ENCODE peak calls at places on chromosomes 1 and 21, in seven cellular contexts. One of them, this sample, is unnamed.

GRCh38 chr1:58755468-58755872 is 28.4 kb downstream of the JUN start:
- DNase-seq in small intestine: peak; percentile 74
- DNase-seq in H1: no peak
- DNase-seq in left ventricle myocardium inferior: peak; percentile 28
- DNase-seq in sigmoid colon: peak; percentile 90
- DNase-seq in tibial nerve: peak; percentile 33
- DNase-seq in hepatocyte: peak; percentile 76
- DNase-seq in this sample: peak; percentile 95

GRCh38 chr1:89953072-89953626 is 41.8 kb upstream of the ZNF326 start:
- DNase-seq in small intestine: peak; percentile 81
- DNase-seq in hepatocyte: peak; percentile 67
- DNase-seq in left ventricle myocardium inferior: no peak
- DNase-seq in tibial nerve: no peak
- DNase-seq in sigmoid colon: no peak
- DNase-seq in H1: peak; percentile 52
- DNase-seq in this sample: peak; percentile 87

GRCh38 chr1:109299087-109299983 is 7.5 kb downstream of the MYBPHL start:
- DNase-seq in hepatocyte: peak; percentile 35
- DNase-seq in sigmoid colon: peak; percentile 73
- DNase-seq in tibial nerve: peak; percentile 79
- DNase-seq in small intestine: no peak
- DNase-seq in H1: no peak
- DNase-seq in left ventricle myocardium inferior: peak; percentile 72
- DNase-seq in this sample: peak; percentile 47

GRCh38 chr1:9872430-9873165 is 37.5 kb downstream of the CTNNBIP1 start:
- DNase-seq in hepatocyte: no peak
- DNase-seq in tibial nerve: no peak
- DNase-seq in H1: no peak
- DNase-seq in sigmoid colon: no peak
- DNase-seq in left ventricle myocardium inferior: no peak
- DNase-seq in small intestine: peak; percentile 90
- DNase-seq in this sample: no peak

GRCh38 chr1:23417570-23417969 is 7.0 kb downstream of the TCEA3 start:
- DNase-seq in H1: no peak
- DNase-seq in hepatocyte: peak; percentile 62
- DNase-seq in small intestine: peak; percentile 62
- DNase-seq in sigmoid colon: no peak
- DNase-seq in tibial nerve: no peak
- DNase-seq in left ventricle myocardium inferior: peak; percentile 45
- DNase-seq in this sample: no peak

GRCh38 chr1:156103521-156103947 is 11.0 kb upstream of the LMNA start:
- DNase-seq in H1: no peak
- DNase-seq in left ventricle myocardium inferior: no peak
- DNase-seq in hepatocyte: no peak
- DNase-seq in small intestine: no peak
- DNase-seq in tibial nerve: no peak
- DNase-seq in sigmoid colon: peak; percentile 82
- DNase-seq in this sample: peak; percentile 52

GRCh38 chr1:59903136-59903754 is 23.3 kb downstream of the CYP2J2 start:
- DNase-seq in H1: peak; percentile 52
- DNase-seq in tibial nerve: no peak
- DNase-seq in small intestine: peak; percentile 53
- DNase-seq in left ventricle myocardium inferior: no peak
- DNase-seq in hepatocyte: peak; percentile 43
- DNase-seq in sigmoid colon: no peak
- DNase-seq in this sample: peak; percentile 7

GRCh38 chr21:27397578-27397977 is 430.7 kb upstream of the ADAMTS5 start:
- DNase-seq in left ventricle myocardium inferior: no peak
- DNase-seq in small intestine: no peak
- DNase-seq in hepatocyte: no peak
- DNase-seq in tibial nerve: no peak
- DNase-seq in sigmoid colon: no peak
- DNase-seq in H1: no peak
- DNase-seq in this sample: no peak

GRCh38 chr1:155085504-155086181 is 7.0 kb downstream of the EFNA3 start:
- DNase-seq in small intestine: peak; percentile 81
- DNase-seq in H1: peak; percentile 77
- DNase-seq in left ventricle myocardium inferior: no peak
- DNase-seq in tibial nerve: peak; percentile 59
- DNase-seq in sigmoid colon: peak; percentile 85
- DNase-seq in hepatocyte: peak; percentile 83
- DNase-seq in this sample: no peak

GRCh38 chr1:61187380-61188086 is 105.2 kb downstream of the NFIA start:
- DNase-seq in tibial nerve: no peak
- DNase-seq in hepatocyte: no peak
- DNase-seq in sigmoid colon: no peak
- DNase-seq in H1: no peak
- DNase-seq in small intestine: no peak
- DNase-seq in left ventricle myocardium inferior: no peak
- DNase-seq in this sample: no peak

GRCh38 chr1:2193514-2194251 is 889 bp downstream of the FAAP20 start:
- DNase-seq in H1: peak; percentile 67
- DNase-seq in hepatocyte: no peak
- DNase-seq in small intestine: no peak
- DNase-seq in sigmoid colon: no peak
- DNase-seq in tibial nerve: no peak
- DNase-seq in left ventricle myocardium inferior: no peak
- DNase-seq in this sample: no peak

GRCh38 chr1:23478896-23479790 is 4.8 kb downstream of the ASAP3 start:
- DNase-seq in tibial nerve: peak; percentile 85
- DNase-seq in left ventricle myocardium inferior: peak; percentile 87
- DNase-seq in small intestine: no peak
- DNase-seq in sigmoid colon: peak; percentile 86
- DNase-seq in H1: no peak
- DNase-seq in hepatocyte: peak; percentile 76
- DNase-seq in this sample: no peak

GRCh38 chr21:42032266-42032665 is 22.1 kb upstream of the ZBTB21 start:
- DNase-seq in hepatocyte: no peak
- DNase-seq in small intestine: no peak
- DNase-seq in sigmoid colon: no peak
- DNase-seq in H1: no peak
- DNase-seq in left ventricle myocardium inferior: no peak
- DNase-seq in tibial nerve: no peak
- DNase-seq in this sample: no peak

GRCh38 chr1:243500506-243500905 is 244.7 kb downstream of the SDCCAG8 start:
- DNase-seq in small intestine: no peak
- DNase-seq in sigmoid colon: no peak
- DNase-seq in left ventricle myocardium inferior: no peak
- DNase-seq in H1: no peak
- DNase-seq in tibial nerve: no peak
- DNase-seq in hepatocyte: no peak
- DNase-seq in this sample: no peak

GRCh38 chr1:56986397-56986796 is 20.6 kb upstream of the C8B start:
- DNase-seq in sigmoid colon: no peak
- DNase-seq in tibial nerve: no peak
- DNase-seq in H1: no peak
- DNase-seq in small intestine: no peak
- DNase-seq in hepatocyte: no peak
- DNase-seq in left ventricle myocardium inferior: no peak
- DNase-seq in this sample: no peak

GRCh38 chr1:84148758-84149157 is 4.7 kb downstream of the PRKACB start:
- DNase-seq in tibial nerve: no peak
- DNase-seq in small intestine: no peak
- DNase-seq in left ventricle myocardium inferior: no peak
- DNase-seq in H1: no peak
- DNase-seq in sigmoid colon: no peak
- DNase-seq in hepatocyte: no peak
- DNase-seq in this sample: no peak

GRCh38 chr1:150997949-150998348 is 8.8 kb downstream of the MINDY1 start:
- DNase-seq in sigmoid colon: no peak
- DNase-seq in left ventricle myocardium inferior: no peak
- DNase-seq in small intestine: no peak
- DNase-seq in hepatocyte: no peak
- DNase-seq in tibial nerve: no peak
- DNase-seq in H1: no peak
- DNase-seq in this sample: no peak

GRCh38 chr1:204083491-204083890 is 10.6 kb downstream of the SOX13 start:
- DNase-seq in tibial nerve: no peak
- DNase-seq in sigmoid colon: peak; percentile 58
- DNase-seq in small intestine: no peak
- DNase-seq in left ventricle myocardium inferior: no peak
- DNase-seq in H1: peak; percentile 55
- DNase-seq in hepatocyte: no peak
- DNase-seq in this sample: no peak

GRCh38 chr1:204087181-204087892 is 14.4 kb downstream of the SOX13 start:
- DNase-seq in tibial nerve: no peak
- DNase-seq in hepatocyte: no peak
- DNase-seq in sigmoid colon: no peak
- DNase-seq in left ventricle myocardium inferior: no peak
- DNase-seq in small intestine: no peak
- DNase-seq in H1: no peak
- DNase-seq in this sample: no peak

GRCh38 chr1:204087893-204088528 is 15.1 kb downstream of the SOX13 start:
- DNase-seq in small intestine: no peak
- DNase-seq in hepatocyte: no peak
- DNase-seq in tibial nerve: peak; percentile 78
- DNase-seq in sigmoid colon: peak; percentile 94
- DNase-seq in left ventricle myocardium inferior: peak; percentile 46
- DNase-seq in H1: no peak
- DNase-seq in this sample: no peak

GRCh38 chr1:204084247-204084772 is 11.4 kb downstream of the SOX13 start:
- DNase-seq in left ventricle myocardium inferior: peak; percentile 36
- DNase-seq in sigmoid colon: peak; percentile 78
- DNase-seq in hepatocyte: peak; percentile 62
- DNase-seq in small intestine: peak; percentile 37
- DNase-seq in tibial nerve: no peak
- DNase-seq in H1: peak; percentile 88
- DNase-seq in this sample: no peak

DNA sequence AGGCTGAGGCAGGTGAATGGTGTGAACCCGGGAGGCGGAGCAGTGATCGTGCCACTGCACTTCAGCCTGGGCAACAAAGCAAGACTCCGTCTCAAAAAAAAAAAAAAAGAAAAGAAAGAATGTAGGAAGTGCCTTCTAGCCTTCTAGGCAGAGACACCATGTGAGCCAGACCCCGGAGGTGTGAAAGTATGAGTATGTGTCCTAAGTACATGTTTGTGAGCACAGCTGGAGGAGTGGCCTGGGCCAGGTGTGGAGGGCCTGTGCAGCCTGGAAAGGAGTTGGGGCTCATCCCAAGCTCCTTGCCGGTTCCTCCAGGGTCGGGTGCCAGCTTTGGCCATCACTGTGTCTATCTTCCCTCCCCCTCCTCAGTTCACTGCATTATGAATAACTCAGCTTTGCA is 13.0 kb downstream of the SOX13 start:
- DNase-seq in hepatocyte: no peak
- DNase-seq in left ventricle myocardium inferior: no peak
- DNase-seq in tibial nerve: no peak
- DNase-seq in small intestine: no peak
- DNase-seq in sigmoid colon: no peak
- DNase-seq in H1: no peak
- DNase-seq in this sample: no peak
- H3K4me1 ChIP-seq in hepatocyte: peaks cover 55% of the 10 kb centered on the region
- H3K4me1 ChIP-seq in left ventricle myocardium inferior: peaks cover 100% of the 10 kb centered on the region
- H3K4me1 ChIP-seq in tibial nerve: peaks cover 100% of the 10 kb centered on the region
- H3K4me1 ChIP-seq in small intestine: no peaks in the 10 kb centered on the region
- H3K4me1 ChIP-seq in sigmoid colon: peaks cover 97% of the 10 kb centered on the region
- H3K4me1 ChIP-seq in H1: peaks cover 75% of the 10 kb centered on the region
- H3K4me1 ChIP-seq in this sample: peaks cover 5% of the 10 kb centered on the region

DNA sequence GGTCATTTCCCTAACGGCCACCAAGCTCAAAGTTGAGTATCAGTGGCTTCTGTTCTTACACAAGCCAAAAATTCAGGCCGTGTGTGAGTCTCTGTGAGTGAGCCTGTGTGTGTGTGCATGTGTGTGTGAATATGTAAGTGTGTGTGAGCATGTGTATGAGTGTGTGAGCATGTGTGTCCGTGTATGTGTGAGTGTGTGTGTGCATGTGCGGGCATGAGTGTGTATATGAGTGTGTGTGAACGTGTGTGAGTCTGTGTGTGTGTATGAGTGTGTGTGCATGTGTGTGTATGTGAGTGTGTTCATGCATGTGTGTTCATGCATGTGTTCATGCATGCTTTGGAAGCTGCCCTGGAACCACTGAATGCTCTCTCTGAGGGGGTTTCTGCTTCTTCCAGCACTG is 105.7 kb downstream of the AJAP1 start:
- DNase-seq in tibial nerve: no peak
- DNase-seq in left ventricle myocardium inferior: no peak
- DNase-seq in H1: no peak
- DNase-seq in small intestine: no peak
- DNase-seq in hepatocyte: no peak
- DNase-seq in sigmoid colon: no peak
- DNase-seq in this sample: no peak
- H3K4me1 ChIP-seq in tibial nerve: no peaks in the 10 kb centered on the region
- H3K4me1 ChIP-seq in left ventricle myocardium inferior: no peaks in the 10 kb centered on the region
- H3K4me1 ChIP-seq in H1: peaks cover 12% of the 10 kb centered on the region
- H3K4me1 ChIP-seq in small intestine: no peaks in the 10 kb centered on the region
- H3K4me1 ChIP-seq in hepatocyte: no peaks in the 10 kb centered on the region
- H3K4me1 ChIP-seq in sigmoid colon: no peaks in the 10 kb centered on the region
- H3K4me1 ChIP-seq in this sample: no peaks in the 10 kb centered on the region

GRCh38 chr1:41018039-41018438 is 3.5 kb downstream of the SLFNL1 start:
- DNase-seq in H1: no peak
- DNase-seq in small intestine: no peak
- DNase-seq in left ventricle myocardium inferior: no peak
- DNase-seq in tibial nerve: no peak
- DNase-seq in sigmoid colon: no peak
- DNase-seq in hepatocyte: no peak
- DNase-seq in this sample: no peak

GRCh38 chr1:41019353-41019745 is 2.2 kb downstream of the SLFNL1 start:
- DNase-seq in tibial nerve: no peak
- DNase-seq in hepatocyte: no peak
- DNase-seq in small intestine: no peak
- DNase-seq in H1: no peak
- DNase-seq in left ventricle myocardium inferior: no peak
- DNase-seq in sigmoid colon: no peak
- DNase-seq in this sample: no peak

GRCh38 chr1:41015894-41016470 is 5.5 kb downstream of the SLFNL1 start:
- DNase-seq in sigmoid colon: no peak
- DNase-seq in left ventricle myocardium inferior: no peak
- DNase-seq in tibial nerve: no peak
- DNase-seq in H1: no peak
- DNase-seq in hepatocyte: no peak
- DNase-seq in small intestine: no peak
- DNase-seq in this sample: no peak

GRCh38 chr1:41015281-41015680 is 6.2 kb downstream of the SLFNL1 start:
- DNase-seq in small intestine: no peak
- DNase-seq in H1: no peak
- DNase-seq in hepatocyte: no peak
- DNase-seq in tibial nerve: no peak
- DNase-seq in left ventricle myocardium inferior: no peak
- DNase-seq in sigmoid colon: no peak
- DNase-seq in this sample: no peak

GRCh38 chr1:41017141-41018024 is 4.1 kb downstream of the SLFNL1 start:
- DNase-seq in tibial nerve: no peak
- DNase-seq in sigmoid colon: no peak
- DNase-seq in H1: no peak
- DNase-seq in left ventricle myocardium inferior: no peak
- DNase-seq in small intestine: no peak
- DNase-seq in hepatocyte: no peak
- DNase-seq in this sample: no peak
- H3K4me1 ChIP-seq in tibial nerve: peaks cover 39% of the 10 kb centered on the region
- H3K4me1 ChIP-seq in sigmoid colon: peaks cover 26% of the 10 kb centered on the region
- H3K4me1 ChIP-seq in H1: peaks cover 7% of the 10 kb centered on the region
- H3K4me1 ChIP-seq in left ventricle myocardium inferior: peaks cover 50% of the 10 kb centered on the region
- H3K4me1 ChIP-seq in small intestine: no peaks in the 10 kb centered on the region
- H3K4me1 ChIP-seq in hepatocyte: no peaks in the 10 kb centered on the region
- H3K4me1 ChIP-seq in this sample: peaks cover 6% of the 10 kb centered on the region

DNA sequence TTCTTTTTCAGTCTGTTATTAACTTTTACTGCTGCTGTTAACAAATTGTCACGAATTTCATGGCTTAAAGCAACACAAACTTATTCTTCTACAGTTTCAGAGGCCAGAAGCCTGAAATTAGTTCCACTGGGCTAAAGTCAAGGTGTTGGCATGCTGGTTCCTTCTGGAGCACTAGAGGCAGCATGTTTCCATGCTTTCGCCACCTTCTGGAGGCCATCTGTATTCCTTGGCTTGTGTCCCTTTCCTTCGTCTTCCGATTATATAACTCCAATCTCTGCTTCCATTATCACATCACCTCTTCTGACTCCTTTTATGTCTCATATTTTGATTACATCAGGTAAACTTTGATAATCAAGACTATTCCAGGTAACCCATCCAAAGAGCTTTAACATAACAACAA is 1742.1 kb downstream of the BRINP3 start:
- DNase-seq in left ventricle myocardium inferior: no peak
- DNase-seq in small intestine: no peak
- DNase-seq in hepatocyte: no peak
- DNase-seq in tibial nerve: no peak
- DNase-seq in sigmoid colon: no peak
- DNase-seq in H1: no peak
- DNase-seq in this sample: no peak
- H3K4me1 ChIP-seq in left ventricle myocardium inferior: no peaks in the 10 kb centered on the region
- H3K4me1 ChIP-seq in small intestine: no peaks in the 10 kb centered on the region
- H3K4me1 ChIP-seq in hepatocyte: no peaks in the 10 kb centered on the region
- H3K4me1 ChIP-seq in tibial nerve: no peaks in the 10 kb centered on the region
- H3K4me1 ChIP-seq in sigmoid colon: no peaks in the 10 kb centered on the region
- H3K4me1 ChIP-seq in H1: no peaks in the 10 kb centered on the region
- H3K4me1 ChIP-seq in this sample: no peaks in the 10 kb centered on the region